ENCODE peak calls at places on chromosomes 11 and 22, in nine cellular contexts. Y, Z, L, M, N, E, V, A and U are unnamed samples.

GRCh38 chr22:49913446-49913845 is 4.8 kb downstream of the ALG12 start:
- DNase-seq in M (no peak), V (no peak), N (peak; percentile 43), A (no peak), L (no peak), E (no peak), Y (no peak), Z (no peak), U (no peak)

GRCh38 chr22:32951081-32951806 is 106.9 kb downstream of the SYN3 start:
- DNase-seq in N (no peak), L (no peak), A (no peak), V (no peak), E (no peak), M (no peak), Z (peak; percentile 55), Y (no peak), U (no peak)

GRCh38 chr11:94563176-94563847 is 3.9 kb upstream of the PIWIL4 start:
- DNase-seq in L (peak; percentile 77), V (peak; percentile 18), M (no peak), Y (peak; percentile 26), Z (no peak), A (peak; percentile 78), N (no peak), E (no peak), U (no peak)

GRCh38 chr22:20392983-20393704 is 807 bp upstream of the ZNF74 start:
- DNase-seq in N (no peak), V (no peak), Z (no peak), M (peak; percentile 41), A (no peak), Y (no peak), L (no peak), E (no peak), U (no peak)

GRCh38 chr11:269146-269890 is 8.9 kb upstream of the NLRP6 start:
- DNase-seq in E (no peak), Z (no peak), N (no peak), V (no peak), M (no peak), A (no peak), Y (no peak), L (no peak), U (peak; percentile 74)

GRCh38 chr11:105870521-105871113 is 151.4 kb downstream of the MSANTD4 start:
- DNase-seq in Y (no peak), V (no peak), Z (no peak), N (no peak), A (no peak), E (no peak), L (no peak), M (no peak), U (no peak)

GRCh38 chr22:43532301-43533050 is 120.7 kb downstream of the MPPED1 start:
- DNase-seq in E (no peak), A (no peak), Y (no peak), N (no peak), M (no peak), L (no peak), V (no peak), Z (no peak), U (no peak)

GRCh38 chr22:31899661-31900060 is 44.7 kb upstream of the YWHAH start:
- DNase-seq in E (no peak), Y (no peak), Z (no peak), A (no peak), L (no peak), N (no peak), M (no peak), V (no peak), U (no peak)

GRCh38 chr11:92948116-92948515 is 21.3 kb upstream of the MTNR1B start:
- DNase-seq in V (no peak), E (peak; percentile 35), L (no peak), A (no peak), M (no peak), N (no peak), Y (no peak), Z (no peak), U (no peak)

GRCh38 chr11:75968021-75968685 is 153.1 kb downstream of the UVRAG start:
- DNase-seq in Z (no peak), L (peak; percentile 45), M (no peak), Y (no peak), E (no peak), V (no peak), A (no peak), N (no peak), U (no peak)

GRCh38 chr11:104337273-104337672 is 173.3 kb upstream of the PDGFD start:
- DNase-seq in N (no peak), A (no peak), L (no peak), Y (no peak), Z (no peak), V (no peak), M (no peak), E (no peak), U (no peak)

GRCh38 chr11:69842746-69843528 is 23.7 kb upstream of the FGF3 start:
- DNase-seq in V (no peak), N (peak; percentile 11), Y (no peak), A (no peak), E (no peak), M (no peak), L (no peak), Z (no peak), U (no peak)

GRCh38 chr11:92413757-92414513 is 189.3 kb downstream of the FAT3 start:
- DNase-seq in E (no peak), M (no peak), V (no peak), Z (no peak), L (no peak), A (no peak), N (no peak), Y (no peak), U (peak; percentile 4)

GRCh38 chr11:95925011-95925410 is 1.1 kb upstream of the MTMR2 start:
- DNase-seq in A (no peak), Y (no peak), L (peak; percentile 34), N (no peak), V (no peak), Z (no peak), M (no peak), E (no peak), U (no peak)

GRCh38 chr11:132604446-132604845 is 927.9 kb downstream of the OPCML start:
- DNase-seq in Y (no peak), V (peak; percentile 10), E (peak; percentile 18), Z (no peak), N (no peak), L (peak; percentile 63), M (no peak), A (peak; percentile 62), U (no peak)

GRCh38 chr11:16000065-16000464 is 356.3 kb downstream of the SOX6 start:
- DNase-seq in M (no peak), Z (no peak), A (peak; percentile 53), V (peak; percentile 38), L (peak; percentile 86), Y (no peak), E (no peak), N (no peak), U (no peak)

GRCh38 chr11:77110836-77111235 is 8.2 kb downstream of the OMP start:
- DNase-seq in Z (no peak), V (no peak), A (no peak), L (no peak), Y (no peak), M (no peak), E (no peak), N (no peak), U (no peak)

GRCh38 chr11:104219081-104219480 is 55.1 kb upstream of the PDGFD start:
- DNase-seq in E (no peak), A (no peak), Z (no peak), L (peak; percentile 13), M (no peak), V (no peak), Y (no peak), N (no peak), U (no peak)

GRCh38 chr22:21727159-21727558 is 8.4 kb downstream of the YPEL1 start:
- DNase-seq in L (no peak), E (no peak), V (no peak), M (no peak), Y (no peak), A (no peak), Z (no peak), N (no peak), U (no peak)

GRCh38 chr22:21727768-21728167 is 7.8 kb downstream of the YPEL1 start:
- DNase-seq in Z (no peak), A (no peak), L (no peak), N (no peak), M (no peak), V (no peak), E (no peak), Y (no peak), U (no peak)

GRCh38 chr22:21725956-21726649 is 9.5 kb downstream of the YPEL1 start:
- DNase-seq in Y (no peak), L (no peak), V (no peak), M (no peak), A (no peak), N (no peak), Z (peak; percentile 31), E (no peak), U (no peak)

GRCh38 chr22:21728270-21728669 is 7.3 kb downstream of the YPEL1 start:
- DNase-seq in N (no peak), Y (no peak), E (no peak), Z (no peak), M (no peak), V (no peak), L (no peak), A (no peak), U (no peak)

DNA sequence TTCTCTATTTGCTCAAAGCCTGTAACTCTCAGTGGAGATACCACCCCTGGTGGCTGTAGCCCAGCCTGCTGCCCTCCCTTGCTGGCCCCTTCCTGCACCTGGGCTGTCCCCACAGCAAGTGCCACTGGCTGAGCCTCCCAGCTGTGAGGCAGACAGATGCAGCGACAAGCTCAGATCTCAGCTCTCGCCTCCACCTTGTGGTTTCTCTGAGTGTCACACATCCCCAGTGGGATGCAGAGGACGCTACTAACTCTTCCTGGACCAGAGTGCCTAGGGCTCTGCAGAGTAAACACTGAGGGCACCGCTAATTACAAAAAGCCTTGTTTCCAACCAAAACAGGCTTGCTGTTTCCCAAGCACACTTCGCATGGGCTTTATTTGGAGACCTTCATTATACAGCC is 8.9 kb downstream of the YPEL1 start:
- DNase-seq in V (no peak), Y (no peak), Z (peak; percentile 72), E (no peak), M (no peak), L (no peak), N (no peak), A (no peak), U (peak; percentile 76)
- TF ChIP-seq CTCF in V (no peak), Y (peak; percentile 21), Z (no peak), E (no peak), M (no peak), L (no peak), N (no peak), A (peak; percentile 62), U (peak; percentile 22)

GRCh38 chr11:20647976-20648565 is 21.3 kb upstream of the NELL1 start:
- DNase-seq in N (no peak), A (peak; percentile 33), Z (peak; percentile 53), V (peak; percentile 4), Y (peak; percentile 36), M (no peak), E (no peak), L (peak; percentile 33), U (peak; percentile 69)
- TF ChIP-seq CTCF in N (peak; percentile 88), A (peak; percentile 94), Z (peak; percentile 87), V (peak; percentile 89), Y (peak; percentile 83), M (peak; percentile 61), E (peak; percentile 80), L (peak; percentile 71), U (peak; percentile 83)

GRCh38 chr11:66133216-66133775 is 63.2 kb downstream of the PACS1 start:
- DNase-seq in Y (no peak), L (no peak), N (no peak), Z (no peak), M (no peak), A (no peak), V (no peak), E (no peak), U (no peak)
- TF ChIP-seq CTCF in Y (no peak), L (no peak), N (no peak), Z (no peak), M (no peak), A (no peak), V (no peak), E (no peak), U (no peak)

GRCh38 chr22:24466831-24467249 is 28.3 kb upstream of the UPB1 start:
- DNase-seq in Y (no peak), E (peak; percentile 16), M (peak; percentile 35), Z (no peak), L (peak; percentile 74), N (no peak), A (peak; percentile 53), V (no peak), U (no peak)
- TF ChIP-seq CTCF in Y (no peak), E (no peak), M (no peak), Z (no peak), L (no peak), N (no peak), A (no peak), V (no peak), U (no peak)